ENCODE peak calls at places on chromosomes 5 and 9, in nine cellular contexts. A is SK-N-SH, X is WTC11, J is GM19239, G is H7, Z is brain microvascular endothelial cell, C is NCI-H1694, P is WERI-Rb-1, D is A172. R is an unnamed sample.

GRCh38 chr5:115329475-115329874 is 33.0 kb upstream of the CCDC112 start:
- DNase-seq in C (no peak), X (peak; percentile 57), Z (no peak), A (no peak), P (no peak), G (no peak), D (no peak), J (no peak), R (no peak)

GRCh38 chr9:91162311-91162710 is 199.4 kb downstream of the AUH start:
- DNase-seq in P (no peak), Z (peak; percentile 28), A (no peak), X (no peak), C (no peak), D (peak; percentile 68), J (no peak), G (no peak), R (no peak)

GRCh38 chr9:34547960-34548603 is 25.3 kb upstream of the ENHO start:
- DNase-seq in J (no peak), P (peak; percentile 81), Z (peak; percentile 51), A (peak; percentile 93), X (peak; percentile 88), G (peak; percentile 95), D (peak; percentile 38), C (peak; percentile 30), R (no peak)

GRCh38 chr9:124399323-124399962 is 15.8 kb downstream of the PSMB7 start:
- DNase-seq in D (no peak), C (no peak), G (no peak), X (no peak), Z (peak; percentile 18), J (no peak), A (no peak), P (no peak), R (no peak)

GRCh38 chr5:155529366-155529765 is 515.8 kb downstream of the KIF4B start:
- DNase-seq in D (no peak), Z (no peak), C (no peak), J (no peak), P (peak; percentile 77), A (peak; percentile 42), G (no peak), X (no peak), R (no peak)

GRCh38 chr5:111115229-111115628 is 23.1 kb downstream of the WDR36 start:
- DNase-seq in X (no peak), J (no peak), C (no peak), G (no peak), P (no peak), A (no peak), D (no peak), Z (no peak), R (no peak)

GRCh38 chr5:6714221-6715041 is 1.2 kb downstream of the TENT4A start:
- DNase-seq in G (peak; percentile 77), Z (no peak), X (no peak), P (no peak), J (no peak), C (no peak), D (no peak), A (peak; percentile 78), R (no peak)

GRCh38 chr5:142547445-142548374 is 138.2 kb downstream of the FGF1 start:
- DNase-seq in G (no peak), C (no peak), P (no peak), J (no peak), X (no peak), D (no peak), Z (no peak), A (no peak), R (no peak)

GRCh38 chr9:20630241-20630943 is 8.1 kb upstream of the MLLT3 start:
- DNase-seq in A (no peak), X (no peak), J (no peak), Z (no peak), G (no peak), P (no peak), D (no peak), C (no peak), R (no peak)

GRCh38 chr5:129098488-129099183 is 4.1 kb downstream of the ISOC1 start:
- DNase-seq in G (no peak), Z (no peak), C (no peak), P (no peak), A (no peak), J (no peak), X (no peak), D (no peak), R (peak; percentile 58)

GRCh38 chr5:95907067-95907705 is 54.5 kb downstream of the ELL2 start:
- DNase-seq in P (no peak), C (no peak), X (no peak), Z (no peak), G (no peak), A (no peak), J (no peak), D (no peak), R (no peak)

GRCh38 chr5:79590395-79590999 is 21.7 kb upstream of the TENT2 start:
- DNase-seq in X (no peak), Z (no peak), P (no peak), G (no peak), A (no peak), D (no peak), C (no peak), J (no peak), R (no peak)

GRCh38 chr9:129900263-129901041 is 65.2 kb downstream of the USP20 start:
- DNase-seq in D (no peak), X (no peak), J (peak; percentile 64), A (no peak), C (no peak), P (no peak), Z (no peak), G (no peak), R (no peak)

GRCh38 chr5:110262754-110263153 is 463.7 kb downstream of the TMEM232 start:
- DNase-seq in X (no peak), G (no peak), A (no peak), Z (no peak), J (no peak), C (no peak), D (peak; percentile 35), P (no peak), R (no peak)

GRCh38 chr9:38022995-38023394 is 46.0 kb downstream of the SHB start:
- DNase-seq in A (peak; percentile 64), X (no peak), G (no peak), J (no peak), P (no peak), D (no peak), Z (no peak), C (no peak), R (no peak)

GRCh38 chr5:141992349-141992963 is 20.4 kb downstream of the GNPDA1 start:
- DNase-seq in D (peak; percentile 75), Z (peak; percentile 54), C (peak; percentile 47), X (peak; percentile 78), J (no peak), G (peak; percentile 68), A (peak; percentile 65), P (peak; percentile 64), R (peak; percentile 66)

GRCh38 chr9:128124873-128125574 is 2.5 kb downstream of the PTGES2 start:
- DNase-seq in G (peak; percentile 88), A (peak; percentile 58), X (peak; percentile 92), Z (peak; percentile 39), D (no peak), C (peak; percentile 38), J (no peak), P (peak; percentile 92), R (no peak)

GRCh38 chr5:88872971-88873370 is 10.0 kb downstream of the MEF2C start:
- DNase-seq in Z (no peak), J (no peak), A (no peak), G (no peak), P (no peak), X (no peak), C (no peak), D (no peak), R (no peak)

GRCh38 chr9:79862921-79863890 is 291.4 kb downstream of the TLE4 start:
- DNase-seq in J (no peak), G (peak; percentile 38), D (no peak), Z (no peak), P (no peak), A (no peak), X (no peak), C (no peak), R (no peak)